ENCODE peak calls at places on chromosomes 5 and 9, in six cellular contexts. One of them, this sample, is unnamed.

GRCh38 chr5:133510634-133511262 is 101.6 kb downstream of the FSTL4 start:
- DNase-seq in AML-193: no peak
- DNase-seq in frontal cortex: no peak
- DNase-seq in HFFc6: no peak
- DNase-seq in Kasumi-1: no peak
- DNase-seq in neural crest cell: no peak
- DNase-seq in this sample: no peak

GRCh38 chr9:18452276-18452675 is 21.7 kb upstream of the ADAMTSL1 start:
- DNase-seq in neural crest cell: no peak
- DNase-seq in AML-193: no peak
- DNase-seq in frontal cortex: no peak
- DNase-seq in HFFc6: peak
- DNase-seq in Kasumi-1: no peak
- DNase-seq in this sample: no peak

GRCh38 chr5:145237843-145238242 is 597.3 kb downstream of the PRELID2 start:
- DNase-seq in Kasumi-1: peak
- DNase-seq in frontal cortex: no peak
- DNase-seq in AML-193: peak
- DNase-seq in HFFc6: peak
- DNase-seq in neural crest cell: peak
- DNase-seq in this sample: peak

GRCh38 chr9:136604823-136605525 is 57.7 kb upstream of the EGFL7 start:
- DNase-seq in frontal cortex: peak
- DNase-seq in AML-193: no peak
- DNase-seq in HFFc6: no peak
- DNase-seq in Kasumi-1: no peak
- DNase-seq in neural crest cell: no peak
- DNase-seq in this sample: no peak

GRCh38 chr9:105328872-105329728 is 84.6 kb downstream of the SLC44A1 start:
- DNase-seq in HFFc6: no peak
- DNase-seq in neural crest cell: no peak
- DNase-seq in Kasumi-1: no peak
- DNase-seq in AML-193: no peak
- DNase-seq in frontal cortex: no peak
- DNase-seq in this sample: no peak

GRCh38 chr5:1483856-1484255 is 38.6 kb upstream of the SLC6A3 start:
- DNase-seq in AML-193: no peak
- DNase-seq in neural crest cell: no peak
- DNase-seq in Kasumi-1: no peak
- DNase-seq in HFFc6: no peak
- DNase-seq in frontal cortex: no peak
- DNase-seq in this sample: no peak

GRCh38 chr9:135702002-135702721 is at the start of gene KCNT1:
- DNase-seq in AML-193: no peak
- DNase-seq in HFFc6: no peak
- DNase-seq in frontal cortex: peak
- DNase-seq in Kasumi-1: peak
- DNase-seq in neural crest cell: peak
- DNase-seq in this sample: peak

GRCh38 chr5:79689541-79690466 is at the start of gene CMYA5:
- DNase-seq in Kasumi-1: no peak
- DNase-seq in neural crest cell: peak
- DNase-seq in frontal cortex: peak
- DNase-seq in HFFc6: no peak
- DNase-seq in AML-193: no peak
- DNase-seq in this sample: no peak

GRCh38 chr5:172768573-172769323 is 2.2 kb downstream of the DUSP1 start:
- DNase-seq in frontal cortex: no peak
- DNase-seq in Kasumi-1: no peak
- DNase-seq in HFFc6: peak
- DNase-seq in AML-193: no peak
- DNase-seq in neural crest cell: no peak
- DNase-seq in this sample: peak

This sample was measured in A172.